ENCODE peak calls at places on chromosomes 13 and 19, in seven cellular contexts. K, X, P, A, R, F and O are unnamed samples.

GRCh38 chr19:58183822-58184215 is 958 bp downstream of the ZNF274 start:
- DNase-seq in K (no peak), X (no peak), P (no peak), A (no peak), R (no peak), F (no peak), O (no peak)

GRCh38 chr13:50387124-50387581 is 371.9 kb downstream of the KCNRG start:
- DNase-seq in K (no peak), X (peak; percentile 25), P (no peak), A (peak; percentile 23), R (no peak), F (peak; percentile 54), O (peak; percentile 37)

GRCh38 chr13:42574435-42575311 is 721 bp downstream of the TNFSF11 start:
- DNase-seq in K (no peak), X (no peak), P (no peak), A (no peak), R (no peak), F (no peak), O (peak; percentile 25)

GRCh38 chr13:52686381-52686780 is 33.7 kb downstream of the SUGT1 start:
- DNase-seq in K (no peak), X (no peak), P (no peak), A (no peak), R (no peak), F (no peak), O (no peak)

GRCh38 chr19:15137777-15138176 is 30.6 kb downstream of the SYDE1 start:
- DNase-seq in K (no peak), X (no peak), P (no peak), A (no peak), R (no peak), F (no peak), O (no peak)

GRCh38 chr19:27767234-27767633 is 1445.7 kb downstream of the UQCRFS1 start:
- DNase-seq in K (no peak), X (no peak), P (no peak), A (no peak), R (no peak), F (no peak), O (no peak)

GRCh38 chr13:47555235-47555634 is 445.8 kb downstream of the SUCLA2 start:
- DNase-seq in K (no peak), X (no peak), P (no peak), A (no peak), R (no peak), F (no peak), O (no peak)

GRCh38 chr19:47377208-47377701 is 28.1 kb downstream of the DHX34 start:
- DNase-seq in K (no peak), X (no peak), P (no peak), A (no peak), R (no peak), F (no peak), O (peak; percentile 25)

GRCh38 chr19:4208385-4209094 is 20.8 kb upstream of the EBI3 start:
- DNase-seq in K (no peak), X (peak; percentile 52), P (peak; percentile 66), A (peak; percentile 59), R (no peak), F (peak; percentile 64), O (peak; percentile 68)

GRCh38 chr19:42068756-42069571 is 1.0 kb downstream of the GRIK5 start:
- DNase-seq in K (no peak), X (no peak), P (no peak), A (peak; percentile 35), R (no peak), F (peak; percentile 58), O (peak; percentile 67)

GRCh38 chr13:37531054-37531453 is 67.5 kb downstream of the POSTN start:
- DNase-seq in K (no peak), X (no peak), P (no peak), A (no peak), R (no peak), F (no peak), O (no peak)

GRCh38 chr13:22235950-22236290 is 565.0 kb downstream of the FGF9 start:
- DNase-seq in K (no peak), X (no peak), P (no peak), A (no peak), R (no peak), F (peak; percentile 59), O (no peak)

GRCh38 chr13:26024558-26024957 is 27.3 kb downstream of the SHISA2 start:
- DNase-seq in K (no peak), X (no peak), P (no peak), A (no peak), R (no peak), F (peak; percentile 37), O (no peak)

GRCh38 chr19:30255783-30256509 is 116.2 kb upstream of the ZNF536 start:
- DNase-seq in K (no peak), X (no peak), P (no peak), A (no peak), R (no peak), F (no peak), O (peak; percentile 72)

DNA sequence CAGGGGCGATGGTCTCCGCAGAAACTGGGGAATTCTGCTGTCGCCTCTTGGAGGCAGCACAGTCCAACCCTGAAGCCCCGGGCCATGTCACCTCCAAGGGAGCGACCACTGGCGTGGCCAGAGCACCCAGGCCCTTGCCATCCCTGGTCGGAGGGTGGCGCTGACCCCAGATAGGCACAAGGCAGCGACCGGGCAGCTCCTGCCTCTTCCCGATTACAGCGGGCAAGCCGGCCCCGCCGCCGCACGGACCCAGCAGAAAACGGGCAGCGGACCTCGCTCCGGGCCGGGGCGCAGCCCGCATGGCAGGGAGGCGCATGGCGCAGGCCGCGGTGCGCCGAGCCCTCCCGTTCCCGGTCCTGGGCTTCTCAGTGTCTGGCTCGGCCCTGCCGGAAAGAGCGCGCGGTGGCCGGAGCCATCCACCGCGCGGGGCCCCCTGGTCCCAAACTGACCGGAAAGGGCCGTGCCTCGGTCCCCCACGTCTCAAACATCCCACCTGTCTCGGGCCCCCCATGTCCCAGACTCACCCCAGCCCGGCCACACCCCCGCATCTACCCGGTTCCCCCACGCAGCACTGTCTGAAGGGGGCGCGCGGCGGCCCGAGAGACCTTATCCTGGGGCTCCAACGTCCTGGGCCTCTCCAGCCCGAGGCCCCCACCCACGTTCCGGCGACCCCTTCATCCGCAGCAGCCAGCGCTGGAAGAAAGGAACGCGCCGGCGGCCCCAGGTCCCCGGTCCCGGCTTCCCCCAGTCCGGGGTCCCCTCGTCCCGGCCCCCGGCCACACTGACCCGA is 725 bp downstream of the CERS1 start:
- DNase-seq in K (no peak), X (peak; percentile 79), P (peak; percentile 38), A (peak; percentile 72), R (no peak), F (peak; percentile 80), O (peak; percentile 95)
- TF ChIP-seq CTCF in K (no peak), X (peak; percentile 96), P (peak; percentile 53), A (peak; percentile 80), R (peak; percentile 84), F (peak; percentile 66), O (peak; percentile 53)

GRCh38 chr19:13982773-13983172 is 23.3 kb downstream of the RFX1 start:
- DNase-seq in K (no peak), X (no peak), P (no peak), A (no peak), R (no peak), F (no peak), O (no peak)

GRCh38 chr19:13983213-13983889 is 22.8 kb downstream of the RFX1 start:
- DNase-seq in K (no peak), X (no peak), P (no peak), A (no peak), R (no peak), F (no peak), O (no peak)

GRCh38 chr19:13985771-13986347 is 20.3 kb downstream of the RFX1 start:
- DNase-seq in K (no peak), X (no peak), P (no peak), A (no peak), R (no peak), F (no peak), O (no peak)

GRCh38 chr19:13984875-13985741 is 21.0 kb downstream of the RFX1 start:
- DNase-seq in K (no peak), X (peak; percentile 18), P (no peak), A (no peak), R (no peak), F (no peak), O (no peak)

DNA sequence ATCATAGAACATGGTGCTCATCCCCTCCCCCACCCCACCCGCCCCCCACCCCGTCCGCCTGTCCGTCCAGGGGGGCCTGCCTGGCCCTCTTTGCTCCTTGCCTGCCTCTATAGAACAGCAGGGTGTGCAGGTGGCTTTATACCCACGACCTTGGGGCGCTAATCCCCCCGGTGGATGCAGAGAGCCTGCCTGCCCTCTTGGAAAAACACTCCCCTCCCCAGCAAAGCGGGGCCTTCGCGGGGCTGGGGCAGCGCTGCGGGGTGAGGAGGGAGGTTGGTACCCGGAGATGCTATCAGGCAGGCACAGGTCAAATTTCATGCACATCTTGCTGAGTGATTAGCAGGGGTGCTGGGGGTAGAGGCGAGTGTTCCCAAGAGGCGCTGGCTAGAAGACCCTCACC is 21.9 kb downstream of the RFX1 start:
- DNase-seq in K (no peak), X (no peak), P (no peak), A (no peak), R (no peak), F (no peak), O (peak; percentile 42)
- TF ChIP-seq SIN3A in K (no peak), X (no peak), P (no peak), A (no peak), R (no peak), F (no peak), O (no peak)

GRCh38 chr19:1074512-1075283 is 7.7 kb downstream of the ARHGAP45 start:
- DNase-seq in K (no peak), X (no peak), P (no peak), A (peak; percentile 96), R (no peak), F (no peak), O (peak; percentile 100)
- H3K4me3 ChIP-seq in K (peak overlapping the region; percentile 74), X (no peak overlapping the region), P (peak overlapping the region; percentile 32), A (peak overlapping the region; percentile 47), R (peak overlapping the region; percentile 30), F (no peak overlapping the region), O (peak overlapping the region; percentile 71)

DNA sequence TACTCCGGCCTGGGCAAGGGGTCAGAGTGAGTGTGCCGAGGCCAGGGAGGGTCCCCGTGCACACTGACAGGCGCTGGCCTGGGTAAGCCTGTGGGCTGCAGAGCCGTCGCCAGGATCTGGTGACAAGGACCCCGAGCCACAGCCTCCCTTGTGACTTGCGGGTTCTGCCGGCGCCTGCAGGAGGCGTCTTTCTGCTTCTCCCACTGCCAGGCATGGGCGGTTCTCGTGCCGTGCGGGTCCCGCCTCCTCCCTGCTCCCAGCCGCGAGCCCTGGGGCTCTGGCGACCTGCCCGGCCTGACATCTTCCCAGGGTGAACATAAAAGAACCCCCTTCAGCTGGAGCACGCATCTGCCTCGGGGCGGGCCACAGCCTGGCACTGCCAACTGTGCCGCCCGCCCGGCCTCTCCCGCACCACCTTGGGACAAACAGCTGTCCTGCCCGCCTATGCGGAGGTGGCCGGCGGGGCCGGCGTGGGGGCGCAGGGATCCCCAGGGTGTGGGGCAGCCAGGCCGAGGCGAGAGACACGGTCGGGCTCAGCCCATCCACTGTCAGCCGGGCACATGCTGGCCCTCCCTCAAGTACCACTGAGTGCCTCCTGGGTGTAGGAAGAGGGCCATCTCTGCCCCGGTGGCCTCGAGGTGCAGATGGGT is 1.5 kb upstream of the HCN2 start:
- DNase-seq in K (no peak), X (peak; percentile 57), P (peak; percentile 69), A (peak; percentile 39), R (no peak), F (peak; percentile 90), O (peak; percentile 92)
- TF ChIP-seq CTCF in K (peak; percentile 50), X (peak; percentile 78), P (peak; percentile 74), A (peak; percentile 65), R (peak; percentile 84), F (peak; percentile 75), O (peak; percentile 72)